ENCODE peak calls at places on chromosomes 7 and 10, in ten cellular contexts. One of them, this sample, is unnamed. For H3K36me3 and H3K4me1, the result is how much of the 10 kb centered on the place peaks cover.

GRCh38 chr10:100621360-100622205 is 85.8 kb downstream of the HIF1AN start:
- DNase-seq in uterus: no peak
- DNase-seq in Caco-2: no peak
- DNase-seq in heart left ventricle: no peak
- DNase-seq in lower lobe of right lung: no peak
- DNase-seq in cardiac muscle cell: peak
- DNase-seq in effector memory CD4-positive, alpha-beta T cell: peak
- DNase-seq in GM23338: no peak
- DNase-seq in heart right ventricle: no peak
- DNase-seq in kidney: no peak
- DNase-seq in this sample: peak

GRCh38 chr7:114652041-114652440 is 237.4 kb downstream of the FOXP2 start:
- DNase-seq in uterus: no peak
- DNase-seq in Caco-2: no peak
- DNase-seq in heart left ventricle: no peak
- DNase-seq in lower lobe of right lung: no peak
- DNase-seq in cardiac muscle cell: no peak
- DNase-seq in effector memory CD4-positive, alpha-beta T cell: no peak
- DNase-seq in GM23338: no peak
- DNase-seq in heart right ventricle: no peak
- DNase-seq in kidney: no peak
- DNase-seq in this sample: no peak

GRCh38 chr10:123043409-123043925 is 34.7 kb downstream of the ACADSB start:
- DNase-seq in uterus: no peak
- DNase-seq in Caco-2: peak
- DNase-seq in heart left ventricle: no peak
- DNase-seq in lower lobe of right lung: no peak
- DNase-seq in cardiac muscle cell: peak
- DNase-seq in effector memory CD4-positive, alpha-beta T cell: peak
- DNase-seq in GM23338: peak
- DNase-seq in heart right ventricle: peak
- DNase-seq in kidney: no peak
- DNase-seq in this sample: no peak

GRCh38 chr10:31621733-31622132 is 302.7 kb downstream of the ZEB1 start:
- DNase-seq in uterus: no peak
- DNase-seq in Caco-2: no peak
- DNase-seq in heart left ventricle: no peak
- DNase-seq in lower lobe of right lung: no peak
- DNase-seq in cardiac muscle cell: no peak
- DNase-seq in effector memory CD4-positive, alpha-beta T cell: no peak
- DNase-seq in GM23338: no peak
- DNase-seq in heart right ventricle: no peak
- DNase-seq in kidney: no peak
- DNase-seq in this sample: no peak

GRCh38 chr10:69828115-69828870 is 26.6 kb downstream of the COL13A1 start:
- DNase-seq in uterus: no peak
- DNase-seq in Caco-2: no peak
- DNase-seq in heart left ventricle: no peak
- DNase-seq in lower lobe of right lung: no peak
- DNase-seq in cardiac muscle cell: no peak
- DNase-seq in effector memory CD4-positive, alpha-beta T cell: no peak
- DNase-seq in GM23338: no peak
- DNase-seq in heart right ventricle: no peak
- DNase-seq in kidney: no peak
- DNase-seq in this sample: no peak

GRCh38 chr7:50190772-50191171 is 97.7 kb upstream of the ZPBP start:
- DNase-seq in uterus: no peak
- DNase-seq in Caco-2: no peak
- DNase-seq in heart left ventricle: no peak
- DNase-seq in lower lobe of right lung: no peak
- DNase-seq in cardiac muscle cell: no peak
- DNase-seq in effector memory CD4-positive, alpha-beta T cell: no peak
- DNase-seq in GM23338: no peak
- DNase-seq in heart right ventricle: no peak
- DNase-seq in kidney: no peak
- DNase-seq in this sample: no peak

GRCh38 chr7:29801929-29802328 is 4.4 kb upstream of the WIPF3 start:
- DNase-seq in uterus: no peak
- DNase-seq in Caco-2: no peak
- DNase-seq in heart left ventricle: no peak
- DNase-seq in lower lobe of right lung: no peak
- DNase-seq in cardiac muscle cell: no peak
- DNase-seq in effector memory CD4-positive, alpha-beta T cell: no peak
- DNase-seq in GM23338: no peak
- DNase-seq in heart right ventricle: no peak
- DNase-seq in kidney: no peak
- DNase-seq in this sample: no peak

GRCh38 chr7:139820089-139820488 is 9.0 kb upstream of the TBXAS1 start:
- DNase-seq in uterus: no peak
- DNase-seq in Caco-2: no peak
- DNase-seq in heart left ventricle: no peak
- DNase-seq in lower lobe of right lung: no peak
- DNase-seq in cardiac muscle cell: no peak
- DNase-seq in effector memory CD4-positive, alpha-beta T cell: no peak
- DNase-seq in GM23338: no peak
- DNase-seq in heart right ventricle: no peak
- DNase-seq in kidney: no peak
- DNase-seq in this sample: no peak

GRCh38 chr7:135414850-135415439 is 95.0 kb downstream of the CNOT4 start:
- DNase-seq in uterus: no peak
- DNase-seq in Caco-2: peak
- DNase-seq in heart left ventricle: no peak
- DNase-seq in lower lobe of right lung: no peak
- DNase-seq in cardiac muscle cell: peak
- DNase-seq in effector memory CD4-positive, alpha-beta T cell: no peak
- DNase-seq in GM23338: peak
- DNase-seq in heart right ventricle: peak
- DNase-seq in kidney: no peak
- DNase-seq in this sample: no peak

GRCh38 chr10:87713707-87714106 is 54.0 kb downstream of the PAPSS2 start:
- DNase-seq in uterus: no peak
- DNase-seq in Caco-2: no peak
- DNase-seq in heart left ventricle: no peak
- DNase-seq in lower lobe of right lung: no peak
- DNase-seq in cardiac muscle cell: no peak
- DNase-seq in effector memory CD4-positive, alpha-beta T cell: no peak
- DNase-seq in GM23338: no peak
- DNase-seq in heart right ventricle: no peak
- DNase-seq in kidney: no peak
- DNase-seq in this sample: no peak

GRCh38 chr10:14414901-14415300 is 84.2 kb upstream of the FRMD4A start:
- DNase-seq in uterus: no peak
- DNase-seq in Caco-2: no peak
- DNase-seq in heart left ventricle: no peak
- DNase-seq in lower lobe of right lung: no peak
- DNase-seq in cardiac muscle cell: peak
- DNase-seq in effector memory CD4-positive, alpha-beta T cell: no peak
- DNase-seq in GM23338: no peak
- DNase-seq in heart right ventricle: no peak
- DNase-seq in kidney: no peak
- DNase-seq in this sample: no peak

GRCh38 chr10:3082290-3082689 is 14.9 kb downstream of the PFKP start:
- DNase-seq in uterus: no peak
- DNase-seq in Caco-2: no peak
- DNase-seq in heart left ventricle: no peak
- DNase-seq in lower lobe of right lung: no peak
- DNase-seq in cardiac muscle cell: no peak
- DNase-seq in effector memory CD4-positive, alpha-beta T cell: no peak
- DNase-seq in GM23338: no peak
- DNase-seq in heart right ventricle: no peak
- DNase-seq in kidney: peak
- DNase-seq in this sample: no peak

GRCh38 chr10:3081383-3081981 is 14.1 kb downstream of the PFKP start:
- DNase-seq in uterus: no peak
- DNase-seq in Caco-2: no peak
- DNase-seq in heart left ventricle: no peak
- DNase-seq in lower lobe of right lung: no peak
- DNase-seq in cardiac muscle cell: no peak
- DNase-seq in effector memory CD4-positive, alpha-beta T cell: no peak
- DNase-seq in GM23338: no peak
- DNase-seq in heart right ventricle: no peak
- DNase-seq in kidney: peak
- DNase-seq in this sample: no peak

GRCh38 chr10:3090914-3091313 is 23.6 kb downstream of the PFKP start:
- DNase-seq in uterus: peak
- DNase-seq in Caco-2: peak
- DNase-seq in heart left ventricle: no peak
- DNase-seq in lower lobe of right lung: peak
- DNase-seq in cardiac muscle cell: peak
- DNase-seq in effector memory CD4-positive, alpha-beta T cell: no peak
- DNase-seq in GM23338: peak
- DNase-seq in heart right ventricle: peak
- DNase-seq in kidney: peak
- DNase-seq in this sample: no peak

GRCh38 chr10:3090388-3090787 is 23.0 kb downstream of the PFKP start:
- DNase-seq in uterus: no peak
- DNase-seq in Caco-2: no peak
- DNase-seq in heart left ventricle: no peak
- DNase-seq in lower lobe of right lung: no peak
- DNase-seq in cardiac muscle cell: no peak
- DNase-seq in effector memory CD4-positive, alpha-beta T cell: no peak
- DNase-seq in GM23338: no peak
- DNase-seq in heart right ventricle: no peak
- DNase-seq in kidney: peak
- DNase-seq in this sample: no peak

DNA sequence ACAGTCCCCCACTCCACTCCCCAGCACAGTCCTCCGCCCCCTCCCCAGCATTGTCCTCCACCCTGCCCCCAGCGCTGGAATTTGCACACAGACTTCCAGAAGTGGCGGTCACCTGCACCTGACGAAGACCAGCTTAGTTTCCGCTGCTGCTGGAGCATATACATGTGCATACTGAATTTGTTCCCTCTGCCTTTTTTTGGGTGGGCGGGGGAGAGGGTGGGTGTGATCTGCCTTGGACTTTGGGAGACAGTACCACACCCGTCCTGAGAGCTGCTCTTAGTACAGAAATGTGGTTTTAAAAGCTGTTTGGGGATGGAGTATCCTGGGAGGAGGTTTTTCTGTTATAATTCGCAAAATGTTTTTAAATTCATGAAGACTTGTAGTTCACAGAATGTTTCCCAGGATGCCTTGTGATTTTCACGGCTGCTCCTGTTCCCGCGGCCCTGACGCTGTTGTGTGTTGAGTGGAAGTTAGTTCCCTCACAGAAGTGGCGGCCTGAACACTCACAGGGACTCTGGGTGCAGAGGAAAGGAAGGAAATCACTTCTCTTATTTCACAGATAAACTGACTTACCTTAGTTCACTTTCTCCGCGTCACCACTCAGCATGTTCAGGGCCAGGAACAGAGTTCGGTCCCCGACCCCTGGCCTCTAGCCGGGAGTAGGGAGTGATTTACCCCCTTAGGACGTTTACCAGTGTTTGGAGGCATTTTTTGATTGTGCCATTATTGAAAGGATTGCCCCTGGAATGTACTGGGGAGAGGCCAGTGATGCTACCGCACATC is 18.6 kb downstream of the PFKP start:
- DNase-seq in uterus: no peak
- DNase-seq in Caco-2: no peak
- DNase-seq in heart left ventricle: no peak
- DNase-seq in lower lobe of right lung: no peak
- DNase-seq in cardiac muscle cell: no peak
- DNase-seq in effector memory CD4-positive, alpha-beta T cell: no peak
- DNase-seq in GM23338: no peak
- DNase-seq in heart right ventricle: no peak
- DNase-seq in kidney: peak
- DNase-seq in this sample: no peak
- H3K36me3 ChIP-seq in uterus: under half
- H3K36me3 ChIP-seq in Caco-2: under half
- H3K36me3 ChIP-seq in heart left ventricle: under half
- H3K36me3 ChIP-seq in lower lobe of right lung: under half
- H3K36me3 ChIP-seq in cardiac muscle cell: under half
- H3K36me3 ChIP-seq in effector memory CD4-positive, alpha-beta T cell: under half
- H3K36me3 ChIP-seq in GM23338: under half
- H3K36me3 ChIP-seq in heart right ventricle: under half
- H3K36me3 ChIP-seq in kidney: under half
- H3K36me3 ChIP-seq in this sample: under half

GRCh38 chr10:3836222-3836820 is 51.3 kb upstream of the KLF6 start:
- DNase-seq in uterus: no peak
- DNase-seq in Caco-2: no peak
- DNase-seq in heart left ventricle: no peak
- DNase-seq in lower lobe of right lung: no peak
- DNase-seq in cardiac muscle cell: no peak
- DNase-seq in effector memory CD4-positive, alpha-beta T cell: no peak
- DNase-seq in GM23338: no peak
- DNase-seq in heart right ventricle: no peak
- DNase-seq in kidney: no peak
- DNase-seq in this sample: no peak
- H3K4me1 ChIP-seq in uterus: under half
- H3K4me1 ChIP-seq in Caco-2: under half
- H3K4me1 ChIP-seq in heart left ventricle: under half
- H3K4me1 ChIP-seq in lower lobe of right lung: under half
- H3K4me1 ChIP-seq in cardiac muscle cell: under half
- H3K4me1 ChIP-seq in effector memory CD4-positive, alpha-beta T cell: under half
- H3K4me1 ChIP-seq in GM23338: under half
- H3K4me1 ChIP-seq in heart right ventricle: under half
- H3K4me1 ChIP-seq in kidney: under half
- H3K4me1 ChIP-seq in this sample: under half

GRCh38 chr10:246431-246830 is 111.2 kb downstream of the ZMYND11 start:
- DNase-seq in uterus: no peak
- DNase-seq in Caco-2: no peak
- DNase-seq in heart left ventricle: no peak
- DNase-seq in lower lobe of right lung: no peak
- DNase-seq in cardiac muscle cell: no peak
- DNase-seq in effector memory CD4-positive, alpha-beta T cell: no peak
- DNase-seq in GM23338: no peak
- DNase-seq in heart right ventricle: no peak
- DNase-seq in kidney: no peak
- DNase-seq in this sample: no peak
- H3K36me3 ChIP-seq in uterus: under half
- H3K36me3 ChIP-seq in Caco-2: under half
- H3K36me3 ChIP-seq in heart left ventricle: half or more
- H3K36me3 ChIP-seq in lower lobe of right lung: half or more
- H3K36me3 ChIP-seq in cardiac muscle cell: under half
- H3K36me3 ChIP-seq in effector memory CD4-positive, alpha-beta T cell: half or more
- H3K36me3 ChIP-seq in GM23338: under half
- H3K36me3 ChIP-seq in heart right ventricle: half or more
- H3K36me3 ChIP-seq in kidney: half or more
- H3K36me3 ChIP-seq in this sample: under half

DNA sequence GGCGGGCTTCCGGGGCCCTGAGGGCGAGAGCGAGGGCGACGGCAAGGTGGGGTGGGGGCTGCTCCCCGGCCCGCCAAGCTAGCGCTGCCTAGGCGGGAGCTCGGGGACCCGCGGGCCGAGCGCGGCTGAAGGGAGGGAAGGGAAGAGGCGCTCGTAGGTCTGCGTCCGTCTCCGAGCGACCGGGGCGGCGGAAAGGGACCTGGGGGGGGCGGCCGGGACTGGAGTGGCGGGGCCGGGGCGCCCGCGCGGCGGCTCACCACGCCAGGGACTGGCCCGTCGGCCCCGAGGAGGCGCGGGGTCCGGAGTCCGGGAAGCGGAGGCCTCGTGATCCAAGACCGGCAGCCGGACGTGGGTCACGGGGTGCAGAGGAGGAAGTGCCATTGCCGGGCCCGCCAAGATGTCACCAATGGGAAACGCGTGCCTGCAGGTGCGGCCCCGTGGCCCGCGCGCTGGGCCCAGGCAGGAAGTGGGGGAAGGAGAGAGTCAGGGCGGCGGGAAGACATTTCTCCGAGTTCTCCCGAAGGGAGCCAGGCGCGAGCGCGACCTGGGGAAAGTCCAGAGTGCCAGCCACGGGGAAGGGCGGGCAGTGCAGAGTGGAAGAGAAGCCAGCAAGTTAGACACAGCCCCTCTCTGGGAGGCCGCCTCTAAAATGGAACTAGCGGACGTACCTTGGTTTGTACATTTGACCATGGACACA is 11.9 kb downstream of the HNRNPF start:
- DNase-seq in uterus: peak
- DNase-seq in Caco-2: peak
- DNase-seq in heart left ventricle: peak
- DNase-seq in lower lobe of right lung: peak
- DNase-seq in cardiac muscle cell: peak
- DNase-seq in effector memory CD4-positive, alpha-beta T cell: peak
- DNase-seq in GM23338: peak
- DNase-seq in heart right ventricle: peak
- DNase-seq in kidney: peak
- DNase-seq in this sample: peak
- H3K4me1 ChIP-seq in uterus: under half
- H3K4me1 ChIP-seq in Caco-2: half or more
- H3K4me1 ChIP-seq in heart left ventricle: under half
- H3K4me1 ChIP-seq in lower lobe of right lung: half or more
- H3K4me1 ChIP-seq in cardiac muscle cell: under half
- H3K4me1 ChIP-seq in effector memory CD4-positive, alpha-beta T cell: half or more
- H3K4me1 ChIP-seq in GM23338: under half
- H3K4me1 ChIP-seq in heart right ventricle: half or more
- H3K4me1 ChIP-seq in kidney: under half
- H3K4me1 ChIP-seq in this sample: under half